ENCODE peak calls at places on chromosome 5, in seven cellular contexts. B is mammary epithelial cell, E is Peyer's patch, S is trophoblast cell, W is fibroblast of lung, T is right atrium auricular region, F is upper lobe of right lung. L is an unnamed sample. For H3K9me3, the result is how much of the 10 kb centered on the place peaks cover.

GRCh38 chr5:123785160-123786001 is 273.4 kb downstream of the CSNK1G3 start:
- DNase-seq in F (no peak), T (no peak), W (peak), E (no peak), S (no peak), B (peak), L (peak)

GRCh38 chr5:160506006-160507004 is 84.7 kb downstream of the PTTG1 start:
- DNase-seq in E (no peak), F (no peak), B (no peak), W (peak), S (peak), T (peak), L (no peak)

GRCh38 chr5:82388186-82388585 is 110.0 kb upstream of the RPS23 start:
- DNase-seq in E (no peak), T (no peak), B (no peak), S (no peak), F (no peak), W (peak), L (no peak)

GRCh38 chr5:42791151-42791550 is 20.5 kb downstream of the SELENOP start:
- DNase-seq in E (no peak), T (no peak), F (no peak), S (no peak), B (no peak), W (no peak), L (no peak)

GRCh38 chr5:123297198-123297831 is 125.9 kb downstream of the CEP120 start:
- DNase-seq in W (no peak), E (no peak), B (no peak), T (no peak), F (no peak), S (no peak), L (no peak)

GRCh38 chr5:112907166-112907611 is 14.8 kb downstream of the REEP5 start:
- DNase-seq in F (no peak), E (no peak), W (no peak), T (no peak), S (no peak), B (no peak), L (no peak)

GRCh38 chr5:477247-477646 is 34.3 kb downstream of the EXOC3 start:
- DNase-seq in W (no peak), T (no peak), B (no peak), S (no peak), F (no peak), E (no peak), L (no peak)

GRCh38 chr5:168675883-168676408 is 96.8 kb upstream of the PANK3 start:
- DNase-seq in S (no peak), E (no peak), W (no peak), F (no peak), T (no peak), B (no peak), L (no peak)

GRCh38 chr5:147170603-147171002 is 64.2 kb upstream of the STK32A start:
- DNase-seq in E (peak), F (no peak), T (no peak), W (no peak), S (no peak), B (no peak), L (no peak)

GRCh38 chr5:133421806-133422205 is 190.5 kb downstream of the FSTL4 start:
- DNase-seq in S (no peak), B (no peak), F (no peak), E (no peak), W (no peak), T (peak), L (no peak)

GRCh38 chr5:58887721-58888409 is 305.0 kb downstream of the RAB3C start:
- DNase-seq in S (no peak), T (peak), W (peak), E (no peak), B (no peak), F (no peak), L (peak)

GRCh38 chr5:54004697-54005096 is 305.7 kb downstream of the ARL15 start:
- DNase-seq in E (no peak), W (no peak), T (no peak), S (no peak), F (no peak), B (no peak), L (no peak)

GRCh38 chr5:137613554-137614265 is 114.6 kb upstream of the SPOCK1 start:
- DNase-seq in W (no peak), T (no peak), E (no peak), S (no peak), F (no peak), B (no peak), L (no peak)

GRCh38 chr5:176877793-176878331 is 21.3 kb downstream of the HK3 start:
- DNase-seq in B (no peak), F (no peak), W (no peak), S (no peak), E (no peak), T (no peak), L (no peak)

GRCh38 chr5:109921735-109922395 is 232.1 kb downstream of the MAN2A1 start:
- DNase-seq in E (no peak), B (no peak), T (no peak), F (peak), S (no peak), W (no peak), L (no peak)

GRCh38 chr5:175120412-175120811 is 323.6 kb downstream of the DRD1 start:
- DNase-seq in T (no peak), E (no peak), B (no peak), S (no peak), F (no peak), W (no peak), L (no peak)

GRCh38 chr5:112574566-112574965 is 155.5 kb upstream of the EPB41L4A start:
- DNase-seq in F (no peak), E (no peak), T (no peak), S (no peak), B (no peak), W (no peak), L (no peak)

GRCh38 chr5:37837101-37838032 is 2.5 kb downstream of the GDNF start:
- DNase-seq in E (peak), W (peak), S (peak), T (peak), F (peak), B (peak), L (peak)

GRCh38 chr5:37836173-37837100 is 3.4 kb downstream of the GDNF start:
- DNase-seq in F (no peak), W (no peak), B (peak), E (no peak), S (peak), T (no peak), L (peak)

GRCh38 chr5:37835400-37835973 is 4.4 kb downstream of the GDNF start:
- DNase-seq in E (no peak), S (no peak), W (no peak), B (no peak), F (no peak), T (no peak), L (no peak)

GRCh38 chr5:37833990-37834389 is 5.9 kb downstream of the GDNF start:
- DNase-seq in W (no peak), S (no peak), F (no peak), T (no peak), B (no peak), E (no peak), L (no peak)

GRCh38 chr5:37834542-37835399 is 5.1 kb downstream of the GDNF start:
- DNase-seq in E (no peak), S (no peak), T (no peak), B (no peak), W (no peak), F (no peak), L (no peak)
- H3K4me3 ChIP-seq in E (peak), S (peak), T (peak), B (peak), W (no peak), F (no peak), L (no peak)

DNA sequence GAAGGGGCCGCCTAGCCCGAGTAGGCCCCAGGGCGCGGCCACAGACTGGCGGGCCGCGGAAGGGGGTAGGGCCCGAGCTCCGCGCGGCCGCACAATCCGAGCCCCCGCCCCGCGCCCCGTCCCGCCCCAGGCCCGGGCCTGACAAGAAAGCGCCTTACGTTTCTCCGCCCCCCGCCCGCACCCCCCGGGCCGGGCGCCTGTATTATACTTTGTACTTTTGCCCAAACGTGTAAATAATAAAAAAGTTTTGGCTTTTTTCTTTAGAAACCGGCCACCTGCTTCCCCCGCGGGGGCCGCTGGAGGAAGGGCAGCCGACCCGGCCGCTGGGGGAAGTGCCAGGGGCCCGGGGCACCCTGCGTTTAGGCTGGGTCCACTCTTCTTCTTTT is 2.6 kb downstream of the TLX3 start:
- DNase-seq in F (peak), T (no peak), S (no peak), E (no peak), B (no peak), W (no peak), L (no peak)
- H3K9me3 ChIP-seq in F (under half), T (under half), S (under half), E (under half), B (under half), W (under half), L (under half)

DNA sequence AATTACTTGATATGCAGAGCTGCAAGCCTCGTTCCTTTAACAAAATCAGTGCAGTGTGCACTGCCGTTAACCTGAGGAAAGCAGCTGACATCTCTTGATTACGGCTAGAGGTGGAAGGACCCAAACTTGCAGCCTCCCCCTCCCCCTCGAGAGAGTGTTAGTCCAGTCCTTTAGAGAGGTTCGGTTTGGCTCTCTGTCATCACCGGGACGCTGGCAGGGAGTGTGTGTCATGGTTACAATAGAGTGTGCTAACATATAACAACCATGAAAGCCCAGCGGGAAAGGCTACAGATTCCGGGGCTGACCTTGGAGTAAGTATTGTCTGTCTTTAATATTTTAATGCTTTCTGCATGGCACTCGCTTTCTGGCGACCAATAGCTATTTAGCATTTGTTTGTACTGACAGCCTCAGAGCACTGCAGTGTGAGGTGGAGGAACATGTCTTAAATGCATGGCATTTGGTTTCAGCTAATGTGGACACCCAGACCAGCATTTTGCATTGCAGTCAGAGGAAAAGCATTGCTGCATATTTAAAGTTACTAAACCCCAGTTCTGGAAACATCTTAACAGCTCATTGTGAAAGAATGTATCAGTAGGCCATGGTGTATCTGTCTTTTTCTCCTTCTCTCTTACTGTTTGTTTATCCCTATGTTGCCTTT is 237.5 kb downstream of the CD180 start:
- DNase-seq in F (peak), E (no peak), W (peak), S (peak), T (no peak), B (peak), L (peak)
- H3K4me3 ChIP-seq in F (peak), E (peak), W (peak), S (no peak), T (peak), B (peak), L (peak)

GRCh38 chr5:140741967-140742366 is 41.7 kb downstream of the ZMAT2 start:
- DNase-seq in T (no peak), E (no peak), F (no peak), W (no peak), S (no peak), B (no peak), L (no peak)
- H3K9me3 ChIP-seq in T (under half), E (under half), F (under half), W (under half), S (under half), B (under half), L (under half)

GRCh38 chr5:90529939-90530677 is 724 bp upstream of the LYSMD3 start:
- DNase-seq in T (peak), W (peak), B (peak), E (no peak), S (peak), F (no peak), L (peak)
- H3K4me3 ChIP-seq in T (peak), W (peak), B (peak), E (peak), S (peak), F (peak), L (peak)

GRCh38 chr5:141261238-141261546 is 16.0 kb downstream of the PCDHB15 start:
- DNase-seq in S (no peak), F (no peak), E (no peak), W (no peak), T (no peak), B (no peak), L (no peak)

GRCh38 chr5:141258948-141259347 is 13.8 kb downstream of the PCDHB15 start:
- DNase-seq in W (peak), F (no peak), S (no peak), E (no peak), B (no peak), T (no peak), L (no peak)

GRCh38 chr5:141258464-141258863 is 13.3 kb downstream of the PCDHB15 start:
- DNase-seq in S (no peak), F (no peak), E (no peak), T (no peak), B (no peak), W (no peak), L (no peak)

GRCh38 chr5:141260458-141261237 is 15.5 kb downstream of the PCDHB15 start:
- DNase-seq in F (no peak), B (no peak), W (peak), S (no peak), T (no peak), E (no peak), L (no peak)
- H3K9me3 ChIP-seq in F (half or more), B (under half), W (under half), S (under half), T (half or more), E (under half), L (half or more)